ENCODE peak calls at places on chromosomes 11 and 22, in five cellular contexts. V is AG09309, T is coronary artery, D is fibroblast of pulmonary artery, B is HFF-Myc. O is an unnamed sample.

GRCh38 chr11:32939866-32940265 is 47.3 kb downstream of the QSER1 start:
- DNase-seq in D (no peak), V (no peak), B (no peak), T (no peak), O (peak; percentile 7)

GRCh38 chr22:47486569-47487312 is 724.3 kb downstream of the TBC1D22A start:
- DNase-seq in V (no peak), T (no peak), B (no peak), D (no peak), O (no peak)

GRCh38 chr11:96260067-96260511 is 82.9 kb downstream of the MAML2 start:
- DNase-seq in T (no peak), V (no peak), B (no peak), D (no peak), O (no peak)

GRCh38 chr11:121929581-121929980 is 186.4 kb downstream of the BLID start:
- DNase-seq in T (no peak), B (no peak), D (peak; percentile 66), V (no peak), O (peak; percentile 79)

GRCh38 chr11:73542175-73542574 is 55.7 kb downstream of the FAM168A start:
- DNase-seq in T (no peak), V (no peak), D (peak; percentile 56), B (no peak), O (peak; percentile 70)

GRCh38 chr11:40241524-40242037 is 1217.9 kb downstream of the LRRC4C start:
- DNase-seq in B (no peak), V (no peak), T (no peak), D (no peak), O (no peak)

GRCh38 chr11:103257360-103257759 is 148.1 kb downstream of the DYNC2H1 start:
- DNase-seq in D (peak; percentile 47), B (no peak), V (no peak), T (no peak), O (peak; percentile 40)

GRCh38 chr11:68352591-68352990 is 40.2 kb downstream of the LRP5 start:
- DNase-seq in V (no peak), D (no peak), B (no peak), T (no peak), O (no peak)

GRCh38 chr22:17777005-17777716 is 2.9 kb upstream of the BID start:
- DNase-seq in D (no peak), V (no peak), T (no peak), B (no peak), O (no peak)

GRCh38 chr22:38136607-38137006 is 26.1 kb upstream of the BAIAP2L2 start:
- DNase-seq in B (no peak), T (peak; percentile 22), D (peak; percentile 12), V (no peak), O (no peak)

GRCh38 chr22:46775789-46776485 is 13.5 kb downstream of the TBC1D22A start:
- DNase-seq in B (no peak), D (no peak), T (no peak), V (no peak), O (no peak)

GRCh38 chr22:50340157-50340879 is 2.8 kb upstream of the PPP6R2 start:
- DNase-seq in B (no peak), V (no peak), T (no peak), D (peak; percentile 16), O (peak; percentile 12)

GRCh38 chr22:23499845-23500500 is 80.1 kb downstream of the IGLL1 start:
- DNase-seq in D (no peak), T (no peak), V (no peak), B (no peak), O (no peak)

GRCh38 chr22:31474743-31475142 is 14.9 kb downstream of the EIF4ENIF1 start:
- DNase-seq in B (no peak), T (no peak), V (peak; percentile 85), D (peak; percentile 69), O (peak; percentile 72)
- TF ChIP-seq CTCF in B (no peak), T (no peak), V (no peak), D (no peak), O (no peak)

GRCh38 chr11:30228323-30228884 is 2.4 kb upstream of the FSHB start:
- DNase-seq in V (no peak), B (no peak), D (no peak), T (no peak), O (no peak)

GRCh38 chr11:30230714-30231113 is at the start of gene FSHB:
- DNase-seq in D (no peak), V (no peak), T (no peak), B (no peak), O (no peak)

DNA sequence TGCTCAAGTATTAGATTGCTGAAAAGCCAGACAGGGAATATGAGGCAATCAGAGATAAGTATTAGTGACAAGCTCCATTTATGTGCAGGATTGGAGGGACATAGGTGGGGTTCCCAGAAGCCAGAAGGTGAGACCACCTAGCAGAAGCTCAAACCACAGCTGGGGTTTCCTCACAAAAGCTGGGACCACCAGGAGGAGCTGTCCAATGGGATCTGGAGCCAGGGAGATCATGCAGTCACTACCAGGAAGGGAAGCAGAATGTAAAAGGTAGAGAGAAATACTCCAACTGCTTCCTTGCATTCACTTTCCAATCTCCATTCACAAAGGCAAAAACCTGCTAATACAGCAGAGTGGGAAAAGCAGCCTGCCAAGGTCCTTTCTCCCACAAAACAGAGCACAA is 5.2 kb upstream of the FSHB start:
- DNase-seq in D (no peak), V (no peak), B (no peak), T (no peak), O (no peak)
- TF ChIP-seq CTCF in D (no peak), V (no peak), B (no peak), T (no peak), O (no peak)

DNA sequence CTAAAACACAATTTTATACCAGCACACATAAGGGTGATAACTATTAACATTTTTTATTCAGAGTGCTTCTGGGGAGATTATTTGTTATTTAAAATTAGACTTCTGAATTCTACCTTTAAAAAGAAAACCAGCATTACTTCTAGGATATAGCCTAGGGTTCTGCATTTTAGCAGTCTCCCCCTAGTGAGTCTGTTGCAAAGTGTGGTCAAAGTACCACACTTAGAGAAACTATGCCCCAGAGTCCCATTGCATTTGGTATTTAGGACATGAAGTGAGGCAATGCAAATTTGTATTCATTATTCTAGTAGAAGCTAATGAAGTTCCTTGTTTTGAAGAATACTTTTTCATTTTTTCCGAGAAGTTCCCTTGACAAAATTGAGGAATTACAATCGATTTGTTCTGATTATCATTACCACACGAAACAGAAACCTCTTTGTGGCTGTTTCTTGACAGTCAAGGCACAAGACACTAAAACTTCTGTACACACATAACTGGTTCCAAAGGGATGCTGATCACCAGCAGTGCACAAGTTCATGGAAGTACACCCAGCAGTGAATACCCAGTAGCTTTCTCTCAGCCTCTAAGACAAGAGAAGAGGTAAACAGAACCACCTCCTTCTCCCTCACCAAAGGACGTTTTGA is 27.4 kb upstream of the CCDC34 start:
- DNase-seq in D (no peak), B (no peak), T (no peak), V (no peak), O (no peak)
- TF ChIP-seq CTCF in D (no peak), B (no peak), T (no peak), V (no peak), O (peak; percentile 3)

GRCh38 chr11:66443602-66444001 is 5.0 kb upstream of the MRPL11 start:
- DNase-seq in D (peak; percentile 68), T (no peak), B (peak; percentile 70), V (peak; percentile 93), O (peak; percentile 74)
- TF ChIP-seq CTCF in D (no peak), T (no peak), B (no peak), V (no peak), O (no peak)

GRCh38 chr11:120238968-120239620 is 846 bp upstream of the POU2F3 start:
- DNase-seq in T (no peak), V (no peak), B (no peak), D (no peak), O (no peak)

GRCh38 chr11:120241277-120241676 is 1.3 kb downstream of the POU2F3 start:
- DNase-seq in B (no peak), T (no peak), V (no peak), D (no peak), O (no peak)

GRCh38 chr11:120240866-120241265 is 926 bp downstream of the POU2F3 start:
- DNase-seq in T (no peak), B (no peak), D (no peak), V (no peak), O (no peak)

GRCh38 chr11:120243221-120243620 is 3.3 kb downstream of the POU2F3 start:
- DNase-seq in B (no peak), T (no peak), D (no peak), V (no peak), O (no peak)

GRCh38 chr11:120239713-120240640 is at the start of gene POU2F3:
- DNase-seq in B (no peak), D (no peak), V (no peak), T (no peak), O (no peak)
- TF ChIP-seq CTCF in B (peak; percentile 41), D (peak; percentile 12), V (no peak), T (no peak), O (peak; percentile 7)

GRCh38 chr22:30557243-30557642 is 10.7 kb upstream of the SEC14L6 start:
- DNase-seq in V (no peak), D (no peak), T (no peak), B (no peak), O (no peak)
- TF ChIP-seq CTCF in V (no peak), D (no peak), T (no peak), B (no peak), O (no peak)